ENCODE peak calls at places on chromosomes 16 and 17, in six cellular contexts. K is GDM1, Z is choroid plexus epithelial cell, F is lower leg skin, B is AG04450, U is SW 1271. Q is an unnamed sample.

GRCh38 chr16:10964039-10964890 is 19.9 kb downstream of the CLEC16A start:
- DNase-seq in K (peak), Z (peak), F (peak), B (peak), U (no peak), Q (peak)

GRCh38 chr17:45223541-45224528 is 2.1 kb downstream of the FMNL1 start:
- DNase-seq in K (no peak), Z (no peak), F (peak), B (no peak), U (no peak), Q (no peak)

GRCh38 chr16:78925071-78925714 is 675.3 kb downstream of the MAF start:
- DNase-seq in K (no peak), Z (peak), F (peak), B (no peak), U (no peak), Q (no peak)

GRCh38 chr16:72878301-72879269 is 169.3 kb downstream of the ZFHX3 start:
- DNase-seq in K (no peak), Z (peak), F (no peak), B (no peak), U (no peak), Q (no peak)

GRCh38 chr16:4409081-4409932 is 7.1 kb downstream of the CORO7 start:
- DNase-seq in K (no peak), Z (no peak), F (no peak), B (no peak), U (no peak), Q (peak)

GRCh38 chr16:9109255-9109654 is 17.8 kb downstream of the HAPSTR1 start:
- DNase-seq in K (no peak), Z (no peak), F (no peak), B (no peak), U (no peak), Q (no peak)

GRCh38 chr17:28999216-28999615 is 6.6 kb downstream of the SEZ6 start:
- DNase-seq in K (no peak), Z (no peak), F (no peak), B (no peak), U (no peak), Q (no peak)

GRCh38 chr17:47945080-47945479 is 3.7 kb downstream of the PNPO start:
- DNase-seq in K (no peak), Z (no peak), F (no peak), B (no peak), U (no peak), Q (no peak)

GRCh38 chr17:74601944-74602572 is 10.0 kb upstream of the CD300LD start:
- DNase-seq in K (peak), Z (peak), F (no peak), B (no peak), U (no peak), Q (no peak)

GRCh38 chr17:82077617-82078358 is 12.2 kb upstream of the DUS1L start:
- DNase-seq in K (no peak), Z (peak), F (no peak), B (no peak), U (no peak), Q (no peak)

GRCh38 chr16:72501739-72502653 is 330.0 kb upstream of the PMFBP1 start:
- DNase-seq in K (peak), Z (peak), F (no peak), B (peak), U (no peak), Q (no peak)

GRCh38 chr16:87671221-87671620 is 68.9 kb downstream of the JPH3 start:
- DNase-seq in K (no peak), Z (no peak), F (no peak), B (no peak), U (no peak), Q (no peak)

GRCh38 chr16:31072540-31073072 is 1.4 kb downstream of the ZNF668 start:
- DNase-seq in K (no peak), Z (peak), F (peak), B (no peak), U (no peak), Q (no peak)

GRCh38 chr17:65074778-65075250 is 18.3 kb upstream of the GNA13 start:
- DNase-seq in K (no peak), Z (peak), F (no peak), B (peak), U (no peak), Q (peak)

Q was measured in breast epithelium.